ENCODE peak calls at places on chromosomes 13 and 19, in six cellular contexts. N is skeletal muscle cell, G is type B pancreatic cell, D is ascending aorta, J is left cardiac atrium, U is T-helper 2 cell. W is an unnamed sample.

GRCh38 chr19:6412111-6412999 is 12.3 kb downstream of the KHSRP start:
- DNase-seq in N (no peak), G (no peak), D (no peak), J (no peak), U (peak), W (no peak)

GRCh38 chr19:4267101-4267900 is 11.8 kb upstream of the SHD start:
- DNase-seq in N (no peak), G (no peak), D (peak), J (peak), U (peak), W (no peak)

GRCh38 chr19:32599736-32600157 is 18.8 kb downstream of the PDCD5 start:
- DNase-seq in N (peak), G (no peak), D (no peak), J (no peak), U (peak), W (no peak)

GRCh38 chr19:31284621-31285020 is 64.6 kb downstream of the TSHZ3 start:
- DNase-seq in N (no peak), G (no peak), D (peak), J (no peak), U (no peak), W (peak)

GRCh38 chr19:37964109-37964508 is 57.1 kb downstream of the SIPA1L3 start:
- DNase-seq in N (no peak), G (no peak), D (no peak), J (no peak), U (no peak), W (no peak)

GRCh38 chr13:92097337-92097903 is 699.0 kb downstream of the GPC5 start:
- DNase-seq in N (peak), G (no peak), D (no peak), J (no peak), U (no peak), W (no peak)

GRCh38 chr19:34578173-34578572 is 96.6 kb downstream of the WTIP start:
- DNase-seq in N (no peak), G (no peak), D (no peak), J (no peak), U (no peak), W (no peak)

GRCh38 chr19:51595776-51596175 is 24.7 kb downstream of the ZNF175 start:
- DNase-seq in N (no peak), G (no peak), D (no peak), J (no peak), U (no peak), W (no peak)

GRCh38 chr13:50424993-50425392 is 409.7 kb downstream of the KCNRG start:
- DNase-seq in N (no peak), G (no peak), D (no peak), J (no peak), U (no peak), W (no peak)

GRCh38 chr13:21259571-21260455 is 83.4 kb downstream of the MRPL57 start:
- DNase-seq in N (no peak), G (no peak), D (no peak), J (no peak), U (no peak), W (no peak)

GRCh38 chr19:48999481-49000325 is 6.0 kb downstream of the RUVBL2 start:
- DNase-seq in N (no peak), G (no peak), D (no peak), J (peak), U (peak), W (no peak)

GRCh38 chr19:13610042-13610691 is 103.9 kb upstream of the CACNA1A start:
- DNase-seq in N (no peak), G (no peak), D (no peak), J (no peak), U (no peak), W (no peak)

GRCh38 chr13:94344126-94344863 is 135.2 kb downstream of the DCT start:
- DNase-seq in N (no peak), G (no peak), D (no peak), J (no peak), U (no peak), W (no peak)

GRCh38 chr19:911197-912033 is 1.6 kb downstream of the R3HDM4 start:
- DNase-seq in N (no peak), G (no peak), D (no peak), J (no peak), U (no peak), W (no peak)

GRCh38 chr19:19224852-19225494 is 13.2 kb downstream of the NCAN start:
- DNase-seq in N (no peak), G (no peak), D (peak), J (peak), U (peak), W (peak)

GRCh38 chr19:3893509-3894179 is 13.2 kb downstream of the ATCAY start:
- DNase-seq in N (no peak), G (no peak), D (no peak), J (no peak), U (no peak), W (no peak)

GRCh38 chr13:53126803-53127202 is 98.2 kb downstream of the OLFM4 start:
- DNase-seq in N (peak), G (no peak), D (no peak), J (peak), U (no peak), W (no peak)

GRCh38 chr19:12665646-12666304 is 767 bp downstream of the MAN2B1 start:
- DNase-seq in N (no peak), G (no peak), D (no peak), J (no peak), U (no peak), W (no peak)

GRCh38 chr19:41421314-41421713 is 5.9 kb downstream of the B3GNT8 start:
- DNase-seq in N (no peak), G (no peak), D (no peak), J (no peak), U (no peak), W (no peak)

W was measured in mesenteric fat pad.